ENCODE peak calls at places on chromosomes 3 and 15, in eight cellular contexts. C is fibroblast of the aortic adventitia, A is small intestine, L is astrocyte of the cerebellum, N is prostate gland, J is ovary, D is AG04450, X is colonic mucosa. Y is an unnamed sample.

GRCh38 chr3:44522494-44522933 is 32.5 kb upstream of the ZKSCAN7 start:
- DNase-seq in A (no peak), L (no peak), X (no peak), C (no peak), D (no peak), N (no peak), J (no peak), Y (no peak)

GRCh38 chr15:74417670-74418069 is 16.1 kb downstream of the SEMA7A start:
- DNase-seq in A (no peak), X (no peak), N (no peak), D (no peak), C (no peak), L (no peak), J (no peak), Y (no peak)

GRCh38 chr3:33063651-33064051 is 33.3 kb downstream of the GLB1 start:
- DNase-seq in A (peak), X (no peak), J (no peak), N (no peak), C (peak), D (no peak), L (no peak), Y (no peak)

GRCh38 chr15:94671845-94672524 is 440.6 kb downstream of the MCTP2 start:
- DNase-seq in N (no peak), A (no peak), D (peak), L (peak), J (peak), X (no peak), C (no peak), Y (no peak)

GRCh38 chr15:36499751-36500389 is 79.6 kb upstream of the CDIN1 start:
- DNase-seq in J (no peak), A (no peak), N (no peak), D (no peak), L (no peak), C (peak), X (no peak), Y (no peak)

GRCh38 chr15:92629276-92629974 is 26.1 kb downstream of the FAM174B start:
- DNase-seq in X (no peak), N (no peak), J (no peak), C (no peak), L (no peak), D (no peak), A (no peak), Y (no peak)

GRCh38 chr15:79736435-79737000 is 160.3 kb downstream of the MTHFS start:
- DNase-seq in X (no peak), C (no peak), J (no peak), N (no peak), A (no peak), D (no peak), L (no peak), Y (no peak)

GRCh38 chr3:32743934-32744333 is 58.9 kb downstream of the CNOT10 start:
- DNase-seq in A (peak), J (no peak), N (peak), C (peak), L (no peak), X (peak), D (peak), Y (no peak)

GRCh38 chr3:28905798-28906197 is 375.1 kb upstream of the RBMS3 start:
- DNase-seq in C (no peak), J (no peak), A (no peak), L (no peak), D (no peak), X (no peak), N (no peak), Y (no peak)

GRCh38 chr15:66765478-66766281 is 63.6 kb downstream of the SMAD6 start:
- DNase-seq in N (peak), C (peak), L (no peak), A (peak), D (no peak), X (peak), J (no peak), Y (no peak)

GRCh38 chr3:169498336-169498735 is 165.2 kb downstream of the MECOM start:
- DNase-seq in A (no peak), J (no peak), D (no peak), N (no peak), L (no peak), X (no peak), C (no peak), Y (no peak)

GRCh38 chr3:196398782-196399181 is 33.4 kb downstream of the UBXN7 start:
- DNase-seq in L (no peak), A (no peak), N (no peak), C (no peak), X (no peak), J (no peak), D (no peak), Y (no peak)

GRCh38 chr3:45555154-45555591 is 39.4 kb upstream of the LIMD1 start:
- DNase-seq in D (no peak), N (no peak), L (no peak), X (no peak), J (no peak), A (no peak), C (no peak), Y (no peak)

GRCh38 chr3:156579427-156579851 is 24.5 kb upstream of the SSR3 start:
- DNase-seq in D (no peak), C (no peak), X (no peak), L (no peak), A (no peak), J (no peak), N (no peak), Y (no peak)

GRCh38 chr3:64417816-64418215 is 192.6 kb upstream of the PRICKLE2 start:
- DNase-seq in A (no peak), C (peak), L (peak), N (no peak), J (no peak), D (no peak), X (no peak), Y (no peak)

DNA sequence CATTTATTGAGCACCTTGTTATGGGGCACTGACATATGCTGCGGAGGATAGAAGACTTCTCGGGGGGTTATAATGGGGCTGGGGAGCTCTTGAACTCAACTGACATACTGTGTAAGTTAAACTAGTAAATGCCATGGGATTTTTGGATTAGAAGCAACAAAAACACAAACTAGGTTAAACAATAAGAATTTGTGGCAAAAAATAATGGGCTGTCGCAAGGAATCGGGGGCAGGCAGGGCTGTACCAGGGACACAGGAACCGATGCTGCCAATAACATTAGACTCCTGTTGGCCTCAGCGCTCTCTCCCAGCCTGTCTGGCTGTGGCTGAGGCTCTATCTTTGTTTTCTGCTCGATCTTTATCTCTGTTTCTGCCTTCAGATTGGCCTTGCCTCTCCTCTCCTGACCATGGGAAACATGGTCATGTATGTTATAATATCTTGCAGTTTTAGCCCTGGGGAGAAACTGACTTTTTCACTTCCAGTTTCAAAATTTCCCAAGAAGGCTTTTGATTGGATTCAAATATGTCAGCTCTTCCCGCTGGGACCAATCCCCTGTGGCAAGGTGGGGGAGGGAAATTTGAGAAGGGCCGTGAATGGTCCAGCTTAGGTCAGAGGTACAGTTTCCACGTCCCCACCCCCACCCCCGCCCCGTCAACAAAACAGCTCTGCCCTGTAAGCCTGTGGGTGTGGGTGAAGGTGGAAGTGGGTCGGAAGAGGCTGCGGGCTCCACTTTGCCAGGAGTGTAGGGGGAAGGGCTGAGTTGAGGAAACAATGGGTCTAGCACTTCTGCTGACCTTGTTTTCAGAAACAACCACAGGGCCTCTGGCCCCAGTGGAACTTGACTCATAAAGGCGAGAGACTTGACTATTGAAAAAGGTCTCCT is 161.0 kb upstream of the TBL1XR1 start:
- DNase-seq in L (no peak), C (peak), D (no peak), X (peak), J (peak), A (peak), N (no peak), Y (no peak)
- H3K4me3 ChIP-seq in L (no peak), C (peak), D (no peak), X (peak), J (no peak), A (no peak), N (no peak), Y (no peak)

GRCh38 chr3:4356225-4356540 is 53.0 kb downstream of the SETMAR start:
- DNase-seq in A (no peak), X (no peak), C (no peak), L (no peak), J (no peak), N (no peak), D (no peak), Y (no peak)
- H3K4me3 ChIP-seq in A (no peak), X (no peak), C (no peak), L (no peak), J (no peak), N (no peak), D (no peak), Y (no peak)

DNA sequence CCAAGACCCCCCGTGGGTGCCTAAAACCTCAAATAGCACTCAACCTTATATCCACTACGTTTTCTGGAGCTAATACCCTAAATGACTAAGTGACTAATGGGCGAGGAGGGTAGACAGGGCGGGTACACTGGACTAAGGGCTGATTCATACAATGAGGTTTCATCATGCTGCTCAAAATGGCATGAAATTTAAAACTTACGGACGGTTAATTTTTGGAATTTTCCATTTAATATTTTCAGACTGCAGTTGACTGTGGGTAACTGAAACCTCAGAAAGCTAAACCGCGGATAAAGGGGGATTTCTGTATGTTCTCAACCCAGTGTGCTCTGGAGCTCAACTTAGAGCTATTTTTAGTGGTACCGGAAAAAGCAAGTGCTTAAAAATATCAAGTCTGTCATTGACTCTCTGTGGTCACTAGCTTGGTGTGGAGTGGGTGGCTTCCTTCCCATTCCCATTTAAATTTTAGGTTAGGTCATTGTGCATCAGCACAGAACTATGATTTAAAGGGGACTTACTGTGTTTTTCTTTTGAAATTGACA is 72.9 kb downstream of the LRRC28 start:
- DNase-seq in N (no peak), A (no peak), L (peak), C (peak), X (no peak), D (peak), J (no peak), Y (no peak)
- H3K4me3 ChIP-seq in N (no peak), A (no peak), L (peak), C (peak), X (no peak), D (peak), J (no peak), Y (no peak)

GRCh38 chr3:109337393-109337792 is at the start of gene DPPA4:
- DNase-seq in C (no peak), N (no peak), L (no peak), D (no peak), J (no peak), X (no peak), A (no peak), Y (no peak)
- H3K4me3 ChIP-seq in C (no peak), N (no peak), L (peak), D (peak), J (no peak), X (peak), A (no peak), Y (no peak)